ENCODE peak calls at places on chromosomes 16 and 17, in six cellular contexts. J, G, H, V, Q and B are unnamed samples.

GRCh38 chr16:26688105-26688504 is 378.6 kb upstream of the C16orf82 start:
- DNase-seq in V (no peak), G (no peak), Q (no peak), H (no peak), J (no peak), B (no peak)

GRCh38 chr16:54937673-54938350 is 7.1 kb downstream of the IRX5 start:
- DNase-seq in V (no peak), Q (no peak), H (no peak), J (no peak), G (no peak), B (no peak)

GRCh38 chr17:1313270-1314005 is 34.0 kb downstream of the TRARG1 start:
- DNase-seq in H (no peak), G (no peak), Q (peak), V (no peak), J (no peak), B (peak)

GRCh38 chr17:15651001-15651582 is 31.6 kb upstream of the FBXW10B start:
- DNase-seq in J (peak), H (no peak), G (no peak), Q (no peak), V (peak), B (no peak)

GRCh38 chr17:8503807-8504206 is 68.1 kb downstream of the NDEL1 start:
- DNase-seq in J (no peak), H (no peak), V (no peak), Q (no peak), G (no peak), B (no peak)

GRCh38 chr16:6374816-6375215 is 957.8 kb upstream of the RBFOX1 start:
- DNase-seq in G (no peak), J (no peak), V (no peak), H (no peak), Q (no peak), B (no peak)

GRCh38 chr17:9468532-9468931 is 107.1 kb downstream of the STX8 start:
- DNase-seq in Q (no peak), H (peak), J (peak), V (no peak), G (no peak), B (no peak)

GRCh38 chr16:20409398-20410152 is at the start of gene ACSM5:
- DNase-seq in V (no peak), Q (no peak), G (peak), H (no peak), J (no peak), B (no peak)

GRCh38 chr17:8041249-8041928 is 2.5 kb downstream of the ALOX15B start:
- DNase-seq in H (no peak), J (peak), V (peak), G (peak), Q (peak), B (peak)

GRCh38 chr17:63476857-63477470 is at the start of gene ACE:
- DNase-seq in H (peak), Q (no peak), G (peak), V (peak), J (peak), B (no peak)

GRCh38 chr16:65306722-65307121 is 184.9 kb upstream of the CDH11 start:
- DNase-seq in Q (no peak), H (no peak), G (no peak), V (no peak), J (no peak), B (no peak)

GRCh38 chr16:86531641-86532525 is 21.6 kb downstream of the FOXF1 start:
- DNase-seq in J (no peak), H (no peak), Q (no peak), V (no peak), G (no peak), B (no peak)

GRCh38 chr17:81010935-81011334 is 19.3 kb downstream of the CHMP6 start:
- DNase-seq in J (no peak), Q (no peak), G (no peak), V (no peak), H (no peak), B (no peak)

GRCh38 chr16:78443780-78444422 is 344.4 kb downstream of the WWOX start:
- DNase-seq in V (no peak), J (no peak), Q (no peak), H (no peak), G (no peak), B (no peak)

GRCh38 chr17:34206569-34206968 is 48.5 kb upstream of the CCL2 start:
- DNase-seq in H (no peak), J (no peak), G (no peak), V (no peak), Q (no peak), B (no peak)

GRCh38 chr17:45368661-45369060 is 51.8 kb upstream of the MAP3K14 start:
- DNase-seq in V (no peak), G (no peak), Q (peak), J (no peak), H (no peak), B (peak)

GRCh38 chr17:35373984-35374765 is 754 bp upstream of the SLFN11 start:
- DNase-seq in G (peak), J (peak), H (peak), Q (peak), V (peak), B (peak)

GRCh38 chr17:16986391-16986790 is 14.5 kb upstream of the TNFRSF13B start:
- DNase-seq in G (peak), J (peak), Q (no peak), V (peak), H (no peak), B (no peak)

GRCh38 chr17:33055171-33055611 is 63.5 kb downstream of the SPACA3 start:
- DNase-seq in G (no peak), H (no peak), J (no peak), Q (no peak), V (no peak), B (no peak)

GRCh38 chr17:60108712-60109111 is 30.0 kb upstream of the HEATR6 start:
- DNase-seq in H (no peak), Q (no peak), G (no peak), J (no peak), V (no peak), B (no peak)

GRCh38 chr17:51000835-51001638 is 119.6 kb downstream of the SPAG9 start:
- DNase-seq in Q (peak), G (peak), H (no peak), J (no peak), V (peak), B (peak)

GRCh38 chr16:59597269-59597668 is 863.2 kb upstream of the GOT2 start:
- DNase-seq in H (no peak), V (no peak), Q (peak), J (no peak), G (no peak), B (peak)

GRCh38 chr17:28407130-28407973 is 1.3 kb upstream of the SLC46A1 start:
- DNase-seq in V (no peak), G (peak), Q (no peak), H (no peak), J (no peak), B (no peak)
- TF ChIP-seq CTCF in V (no peak), G (no peak), Q (no peak), H (no peak), J (no peak), B (no peak)

GRCh38 chr17:77146882-77147281 is 6.1 kb downstream of the SEC14L1 start:
- DNase-seq in Q (no peak), H (peak), V (no peak), J (peak), G (peak), B (no peak)
- H3K4me3 ChIP-seq in Q (no peak), H (no peak), V (no peak), J (peak), G (no peak), B (no peak)

GRCh38 chr17:75487351-75488070 is 27.8 kb downstream of the CASKIN2 start:
- DNase-seq in H (peak), Q (peak), G (no peak), J (peak), V (no peak), B (no peak)
- TF ChIP-seq CTCF in H (no peak), Q (no peak), G (no peak), J (no peak), V (no peak), B (no peak)

DNA sequence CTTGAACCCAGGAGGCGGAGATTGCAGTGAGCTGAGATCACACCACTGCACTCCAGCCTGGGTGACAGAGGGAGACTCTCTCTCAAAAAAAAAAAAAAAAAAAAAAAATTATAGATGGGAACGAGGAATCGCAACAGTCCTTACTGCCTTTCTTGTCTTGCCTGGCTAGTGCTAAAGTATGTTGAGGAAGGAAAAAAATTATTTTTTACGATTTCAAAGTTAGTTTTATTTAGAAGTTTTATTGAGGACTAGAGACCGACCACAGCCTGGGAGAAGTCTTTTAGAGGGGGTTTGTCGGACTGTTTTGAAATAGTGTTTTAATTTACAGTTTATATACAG is 15.8 kb upstream of the DNAH17 start:
- DNase-seq in J (no peak), V (no peak), G (no peak), Q (no peak), H (no peak), B (no peak)
- H3K4me3 ChIP-seq in J (no peak), V (no peak), G (no peak), Q (no peak), H (no peak), B (no peak)

GRCh38 chr16:56836410-56836834 is 28.6 kb upstream of the SLC12A3 start:
- DNase-seq in G (no peak), Q (no peak), V (no peak), H (no peak), J (no peak), B (peak)

GRCh38 chr16:56833243-56833970 is 31.6 kb upstream of the SLC12A3 start:
- DNase-seq in G (no peak), Q (no peak), H (no peak), V (no peak), J (no peak), B (no peak)

GRCh38 chr16:56832768-56833167 is 32.2 kb upstream of the SLC12A3 start:
- DNase-seq in J (no peak), H (no peak), G (no peak), V (no peak), Q (no peak), B (no peak)

GRCh38 chr16:56838622-56839337 is 26.2 kb upstream of the SLC12A3 start:
- DNase-seq in G (no peak), H (no peak), J (no peak), V (no peak), Q (no peak), B (no peak)

GRCh38 chr16:56835330-56835729 is 29.7 kb upstream of the SLC12A3 start:
- DNase-seq in J (no peak), G (no peak), V (no peak), Q (no peak), H (no peak), B (no peak)
- TF ChIP-seq CTCF in J (no peak), G (no peak), V (no peak), Q (no peak), H (no peak), B (no peak)

GRCh38 chr16:68993885-68994284 is 111.6 kb upstream of the HAS3 start:
- DNase-seq in Q (peak), G (peak), J (no peak), H (no peak), V (peak), B (peak)
- H3K4me3 ChIP-seq in Q (no peak), G (no peak), J (no peak), H (no peak), V (peak), B (no peak)